ENCODE peak calls at places on chromosomes 13 and 19, in nine cellular contexts. One of them, this sample, is unnamed.

GRCh38 chr13:113129921-113130750 is 7.5 kb downstream of the F10 start:
- DNase-seq in T-helper 17 cell: no peak
- DNase-seq in astrocyte of the hippocampus: no peak
- DNase-seq in EL: no peak
- DNase-seq in right cardiac atrium: peak; percentile 81
- DNase-seq in M059J: no peak
- DNase-seq in mesendoderm: no peak
- DNase-seq in stimulated activated CD4-positive, alpha-beta T cell treated with anti-CD3 and anti-CD28 coated beads, Interleukin-2, amount 100 ng/mL, for 48 hours: no peak
- DNase-seq in tibial nerve: no peak
- DNase-seq in this sample: no peak

GRCh38 chr19:33804021-33804799 is 7.5 kb downstream of the KCTD15 start:
- DNase-seq in T-helper 17 cell: no peak
- DNase-seq in astrocyte of the hippocampus: peak; percentile 81
- DNase-seq in EL: peak; percentile 40
- DNase-seq in right cardiac atrium: peak; percentile 93
- DNase-seq in M059J: peak; percentile 50
- DNase-seq in mesendoderm: no peak
- DNase-seq in stimulated activated CD4-positive, alpha-beta T cell treated with anti-CD3 and anti-CD28 coated beads, Interleukin-2, amount 100 ng/mL, for 48 hours: no peak
- DNase-seq in tibial nerve: peak; percentile 31
- DNase-seq in this sample: peak; percentile 69

GRCh38 chr13:34161829-34162544 is 344.0 kb downstream of the RFC3 start:
- DNase-seq in T-helper 17 cell: no peak
- DNase-seq in astrocyte of the hippocampus: peak; percentile 83
- DNase-seq in EL: peak; percentile 29
- DNase-seq in right cardiac atrium: no peak
- DNase-seq in M059J: peak; percentile 86
- DNase-seq in mesendoderm: peak; percentile 55
- DNase-seq in stimulated activated CD4-positive, alpha-beta T cell treated with anti-CD3 and anti-CD28 coated beads, Interleukin-2, amount 100 ng/mL, for 48 hours: no peak
- DNase-seq in tibial nerve: no peak
- DNase-seq in this sample: peak; percentile 51

GRCh38 chr19:32330149-32330548 is 15.3 kb upstream of the ZNF507 start:
- DNase-seq in T-helper 17 cell: no peak
- DNase-seq in astrocyte of the hippocampus: no peak
- DNase-seq in EL: peak; percentile 31
- DNase-seq in right cardiac atrium: no peak
- DNase-seq in M059J: no peak
- DNase-seq in mesendoderm: peak; percentile 29
- DNase-seq in stimulated activated CD4-positive, alpha-beta T cell treated with anti-CD3 and anti-CD28 coated beads, Interleukin-2, amount 100 ng/mL, for 48 hours: no peak
- DNase-seq in tibial nerve: no peak
- DNase-seq in this sample: no peak

GRCh38 chr19:46821512-46822359 is 28.9 kb downstream of the AP2S1 start:
- DNase-seq in T-helper 17 cell: peak; percentile 41
- DNase-seq in astrocyte of the hippocampus: no peak
- DNase-seq in EL: no peak
- DNase-seq in right cardiac atrium: no peak
- DNase-seq in M059J: no peak
- DNase-seq in mesendoderm: no peak
- DNase-seq in stimulated activated CD4-positive, alpha-beta T cell treated with anti-CD3 and anti-CD28 coated beads, Interleukin-2, amount 100 ng/mL, for 48 hours: peak; percentile 32
- DNase-seq in tibial nerve: no peak
- DNase-seq in this sample: no peak

GRCh38 chr19:19259741-19260140 is 13.4 kb downstream of the TM6SF2 start:
- DNase-seq in T-helper 17 cell: no peak
- DNase-seq in astrocyte of the hippocampus: peak; percentile 39
- DNase-seq in EL: peak; percentile 31
- DNase-seq in right cardiac atrium: no peak
- DNase-seq in M059J: peak; percentile 52
- DNase-seq in mesendoderm: peak; percentile 84
- DNase-seq in stimulated activated CD4-positive, alpha-beta T cell treated with anti-CD3 and anti-CD28 coated beads, Interleukin-2, amount 100 ng/mL, for 48 hours: no peak
- DNase-seq in tibial nerve: no peak
- DNase-seq in this sample: peak; percentile 37

GRCh38 chr19:16076958-16077611 is 790 bp downstream of the TPM4 start:
- DNase-seq in T-helper 17 cell: no peak
- DNase-seq in astrocyte of the hippocampus: peak; percentile 58
- DNase-seq in EL: no peak
- DNase-seq in right cardiac atrium: peak; percentile 90
- DNase-seq in M059J: peak; percentile 39
- DNase-seq in mesendoderm: peak; percentile 48
- DNase-seq in stimulated activated CD4-positive, alpha-beta T cell treated with anti-CD3 and anti-CD28 coated beads, Interleukin-2, amount 100 ng/mL, for 48 hours: no peak
- DNase-seq in tibial nerve: peak; percentile 61
- DNase-seq in this sample: peak; percentile 38

GRCh38 chr13:25689539-25689938 is 317.8 kb downstream of the ATP8A2 start:
- DNase-seq in T-helper 17 cell: no peak
- DNase-seq in astrocyte of the hippocampus: no peak
- DNase-seq in EL: no peak
- DNase-seq in right cardiac atrium: no peak
- DNase-seq in M059J: no peak
- DNase-seq in mesendoderm: no peak
- DNase-seq in stimulated activated CD4-positive, alpha-beta T cell treated with anti-CD3 and anti-CD28 coated beads, Interleukin-2, amount 100 ng/mL, for 48 hours: no peak
- DNase-seq in tibial nerve: no peak
- DNase-seq in this sample: no peak

GRCh38 chr13:113744197-113745000 is 14.6 kb upstream of the TMEM255B start:
- DNase-seq in T-helper 17 cell: no peak
- DNase-seq in astrocyte of the hippocampus: no peak
- DNase-seq in EL: no peak
- DNase-seq in right cardiac atrium: peak; percentile 35
- DNase-seq in M059J: no peak
- DNase-seq in mesendoderm: no peak
- DNase-seq in stimulated activated CD4-positive, alpha-beta T cell treated with anti-CD3 and anti-CD28 coated beads, Interleukin-2, amount 100 ng/mL, for 48 hours: no peak
- DNase-seq in tibial nerve: no peak
- DNase-seq in this sample: no peak

GRCh38 chr13:67568205-67568604 is 338.1 kb upstream of the PCDH9 start:
- DNase-seq in T-helper 17 cell: no peak
- DNase-seq in astrocyte of the hippocampus: no peak
- DNase-seq in EL: no peak
- DNase-seq in right cardiac atrium: no peak
- DNase-seq in M059J: no peak
- DNase-seq in mesendoderm: no peak
- DNase-seq in stimulated activated CD4-positive, alpha-beta T cell treated with anti-CD3 and anti-CD28 coated beads, Interleukin-2, amount 100 ng/mL, for 48 hours: no peak
- DNase-seq in tibial nerve: no peak
- DNase-seq in this sample: no peak

GRCh38 chr13:97749174-97749573 is 204.3 kb upstream of the IPO5 start:
- DNase-seq in T-helper 17 cell: no peak
- DNase-seq in astrocyte of the hippocampus: no peak
- DNase-seq in EL: peak; percentile 18
- DNase-seq in right cardiac atrium: no peak
- DNase-seq in M059J: peak; percentile 66
- DNase-seq in mesendoderm: peak; percentile 11
- DNase-seq in stimulated activated CD4-positive, alpha-beta T cell treated with anti-CD3 and anti-CD28 coated beads, Interleukin-2, amount 100 ng/mL, for 48 hours: no peak
- DNase-seq in tibial nerve: no peak
- DNase-seq in this sample: peak; percentile 57

GRCh38 chr13:42746846-42747245 is 34.5 kb upstream of the FAM216B start:
- DNase-seq in T-helper 17 cell: no peak
- DNase-seq in astrocyte of the hippocampus: no peak
- DNase-seq in EL: peak; percentile 34
- DNase-seq in right cardiac atrium: no peak
- DNase-seq in M059J: peak; percentile 55
- DNase-seq in mesendoderm: no peak
- DNase-seq in stimulated activated CD4-positive, alpha-beta T cell treated with anti-CD3 and anti-CD28 coated beads, Interleukin-2, amount 100 ng/mL, for 48 hours: no peak
- DNase-seq in tibial nerve: no peak
- DNase-seq in this sample: no peak

GRCh38 chr13:99717959-99718674 is 216.8 kb downstream of the TM9SF2 start:
- DNase-seq in T-helper 17 cell: no peak
- DNase-seq in astrocyte of the hippocampus: no peak
- DNase-seq in EL: no peak
- DNase-seq in right cardiac atrium: no peak
- DNase-seq in M059J: no peak
- DNase-seq in mesendoderm: peak; percentile 54
- DNase-seq in stimulated activated CD4-positive, alpha-beta T cell treated with anti-CD3 and anti-CD28 coated beads, Interleukin-2, amount 100 ng/mL, for 48 hours: no peak
- DNase-seq in tibial nerve: no peak
- DNase-seq in this sample: no peak

GRCh38 chr19:46408611-46409039 is 4.7 kb downstream of the CCDC8 start:
- DNase-seq in T-helper 17 cell: no peak
- DNase-seq in astrocyte of the hippocampus: peak; percentile 51
- DNase-seq in EL: no peak
- DNase-seq in right cardiac atrium: peak; percentile 95
- DNase-seq in M059J: no peak
- DNase-seq in mesendoderm: peak; percentile 62
- DNase-seq in stimulated activated CD4-positive, alpha-beta T cell treated with anti-CD3 and anti-CD28 coated beads, Interleukin-2, amount 100 ng/mL, for 48 hours: no peak
- DNase-seq in tibial nerve: peak; percentile 25
- DNase-seq in this sample: peak; percentile 32

GRCh38 chr19:28905996-28906395 is 307.0 kb downstream of the UQCRFS1 start:
- DNase-seq in T-helper 17 cell: no peak
- DNase-seq in astrocyte of the hippocampus: no peak
- DNase-seq in EL: peak; percentile 86
- DNase-seq in right cardiac atrium: no peak
- DNase-seq in M059J: peak; percentile 2
- DNase-seq in mesendoderm: no peak
- DNase-seq in stimulated activated CD4-positive, alpha-beta T cell treated with anti-CD3 and anti-CD28 coated beads, Interleukin-2, amount 100 ng/mL, for 48 hours: no peak
- DNase-seq in tibial nerve: no peak
- DNase-seq in this sample: peak; percentile 62

GRCh38 chr13:35947315-35947714 is 183.9 kb downstream of the DCLK1 start:
- DNase-seq in T-helper 17 cell: no peak
- DNase-seq in astrocyte of the hippocampus: no peak
- DNase-seq in EL: no peak
- DNase-seq in right cardiac atrium: no peak
- DNase-seq in M059J: no peak
- DNase-seq in mesendoderm: no peak
- DNase-seq in stimulated activated CD4-positive, alpha-beta T cell treated with anti-CD3 and anti-CD28 coated beads, Interleukin-2, amount 100 ng/mL, for 48 hours: no peak
- DNase-seq in tibial nerve: no peak
- DNase-seq in this sample: no peak

GRCh38 chr13:103081435-103081834 is 15.2 kb upstream of the SLC10A2 start:
- DNase-seq in T-helper 17 cell: no peak
- DNase-seq in astrocyte of the hippocampus: no peak
- DNase-seq in EL: no peak
- DNase-seq in right cardiac atrium: no peak
- DNase-seq in M059J: no peak
- DNase-seq in mesendoderm: no peak
- DNase-seq in stimulated activated CD4-positive, alpha-beta T cell treated with anti-CD3 and anti-CD28 coated beads, Interleukin-2, amount 100 ng/mL, for 48 hours: no peak
- DNase-seq in tibial nerve: no peak
- DNase-seq in this sample: no peak

GRCh38 chr19:16849168-16849567 is 20.0 kb downstream of the SIN3B start:
- DNase-seq in T-helper 17 cell: no peak
- DNase-seq in astrocyte of the hippocampus: no peak
- DNase-seq in EL: peak; percentile 43
- DNase-seq in right cardiac atrium: no peak
- DNase-seq in M059J: peak; percentile 59
- DNase-seq in mesendoderm: no peak
- DNase-seq in stimulated activated CD4-positive, alpha-beta T cell treated with anti-CD3 and anti-CD28 coated beads, Interleukin-2, amount 100 ng/mL, for 48 hours: no peak
- DNase-seq in tibial nerve: no peak
- DNase-seq in this sample: peak; percentile 27

GRCh38 chr19:18784786-18785120 is 6.4 kb downstream of the COMP start:
- DNase-seq in T-helper 17 cell: no peak
- DNase-seq in astrocyte of the hippocampus: no peak
- DNase-seq in EL: no peak
- DNase-seq in right cardiac atrium: no peak
- DNase-seq in M059J: no peak
- DNase-seq in mesendoderm: no peak
- DNase-seq in stimulated activated CD4-positive, alpha-beta T cell treated with anti-CD3 and anti-CD28 coated beads, Interleukin-2, amount 100 ng/mL, for 48 hours: no peak
- DNase-seq in tibial nerve: no peak
- DNase-seq in this sample: no peak

GRCh38 chr13:76029088-76029487 is 393.0 kb downstream of the LMO7 start:
- DNase-seq in T-helper 17 cell: no peak
- DNase-seq in astrocyte of the hippocampus: no peak
- DNase-seq in EL: no peak
- DNase-seq in right cardiac atrium: no peak
- DNase-seq in M059J: no peak
- DNase-seq in mesendoderm: no peak
- DNase-seq in stimulated activated CD4-positive, alpha-beta T cell treated with anti-CD3 and anti-CD28 coated beads, Interleukin-2, amount 100 ng/mL, for 48 hours: no peak
- DNase-seq in tibial nerve: no peak
- DNase-seq in this sample: no peak

GRCh38 chr13:109938255-109938936 is 152.0 kb upstream of the IRS2 start:
- DNase-seq in T-helper 17 cell: no peak
- DNase-seq in astrocyte of the hippocampus: peak; percentile 78
- DNase-seq in EL: peak; percentile 73
- DNase-seq in right cardiac atrium: no peak
- DNase-seq in M059J: peak; percentile 56
- DNase-seq in mesendoderm: no peak
- DNase-seq in stimulated activated CD4-positive, alpha-beta T cell treated with anti-CD3 and anti-CD28 coated beads, Interleukin-2, amount 100 ng/mL, for 48 hours: no peak
- DNase-seq in tibial nerve: peak; percentile 22
- DNase-seq in this sample: peak; percentile 52

GRCh38 chr13:43895940-43896339 is 16.2 kb downstream of the LACC1 start:
- DNase-seq in T-helper 17 cell: no peak
- DNase-seq in astrocyte of the hippocampus: peak; percentile 44
- DNase-seq in EL: no peak
- DNase-seq in right cardiac atrium: no peak
- DNase-seq in M059J: peak; percentile 41
- DNase-seq in mesendoderm: no peak
- DNase-seq in stimulated activated CD4-positive, alpha-beta T cell treated with anti-CD3 and anti-CD28 coated beads, Interleukin-2, amount 100 ng/mL, for 48 hours: no peak
- DNase-seq in tibial nerve: no peak
- DNase-seq in this sample: no peak

This sample was measured in kidney tubule cell.